ENCODE peak calls at places on chromosomes 1 and 21, in eight cellular contexts. One of them, this sample, is unnamed.

GRCh38 chr1:174060090-174060489 is 37.9 kb upstream of the RC3H1 start:
- DNase-seq in NCI-H1105: no peak
- DNase-seq in activated CD4-positive, CD25-positive, alpha-beta regulatory T cell treated with anti-CD3 and anti-CD28 coated beads, Interleukin-2, amount 50 U/mL, for 16 hours: no peak
- DNase-seq in stimulated activated CD8-positive, alpha-beta memory T cell treated with anti-CD3 and anti-CD28 coated beads, Interleukin-4, amount 100 ng/mL, for 48 hours: no peak
- DNase-seq in B cell: no peak
- DNase-seq in IMR-90: peak; percentile 22
- DNase-seq in foreskin fibroblast: no peak
- DNase-seq in endothelial cell: no peak
- DNase-seq in this sample: peak; percentile 18

GRCh38 chr1:110523011-110523410 is 4.0 kb upstream of the KCNA10 start:
- DNase-seq in NCI-H1105: no peak
- DNase-seq in B cell: no peak
- DNase-seq in endothelial cell: no peak
- DNase-seq in activated CD4-positive, CD25-positive, alpha-beta regulatory T cell treated with anti-CD3 and anti-CD28 coated beads, Interleukin-2, amount 50 U/mL, for 16 hours: no peak
- DNase-seq in foreskin fibroblast: no peak
- DNase-seq in stimulated activated CD8-positive, alpha-beta memory T cell treated with anti-CD3 and anti-CD28 coated beads, Interleukin-4, amount 100 ng/mL, for 48 hours: no peak
- DNase-seq in IMR-90: no peak
- DNase-seq in this sample: no peak

GRCh38 chr1:228457396-228458176 is 29.6 kb upstream of the RNF187 start:
- DNase-seq in endothelial cell: peak; percentile 78
- DNase-seq in activated CD4-positive, CD25-positive, alpha-beta regulatory T cell treated with anti-CD3 and anti-CD28 coated beads, Interleukin-2, amount 50 U/mL, for 16 hours: peak; percentile 78
- DNase-seq in IMR-90: peak; percentile 99
- DNase-seq in foreskin fibroblast: peak; percentile 96
- DNase-seq in B cell: peak; percentile 76
- DNase-seq in stimulated activated CD8-positive, alpha-beta memory T cell treated with anti-CD3 and anti-CD28 coated beads, Interleukin-4, amount 100 ng/mL, for 48 hours: peak; percentile 84
- DNase-seq in NCI-H1105: peak; percentile 89
- DNase-seq in this sample: peak; percentile 97

GRCh38 chr21:29351691-29352090 is 53.0 kb downstream of the BACH1 start:
- DNase-seq in activated CD4-positive, CD25-positive, alpha-beta regulatory T cell treated with anti-CD3 and anti-CD28 coated beads, Interleukin-2, amount 50 U/mL, for 16 hours: no peak
- DNase-seq in stimulated activated CD8-positive, alpha-beta memory T cell treated with anti-CD3 and anti-CD28 coated beads, Interleukin-4, amount 100 ng/mL, for 48 hours: no peak
- DNase-seq in B cell: no peak
- DNase-seq in endothelial cell: no peak
- DNase-seq in IMR-90: peak; percentile 91
- DNase-seq in NCI-H1105: no peak
- DNase-seq in foreskin fibroblast: no peak
- DNase-seq in this sample: no peak

GRCh38 chr1:213107613-213108012 is 56.6 kb downstream of the RPS6KC1 start:
- DNase-seq in activated CD4-positive, CD25-positive, alpha-beta regulatory T cell treated with anti-CD3 and anti-CD28 coated beads, Interleukin-2, amount 50 U/mL, for 16 hours: no peak
- DNase-seq in B cell: no peak
- DNase-seq in foreskin fibroblast: no peak
- DNase-seq in stimulated activated CD8-positive, alpha-beta memory T cell treated with anti-CD3 and anti-CD28 coated beads, Interleukin-4, amount 100 ng/mL, for 48 hours: no peak
- DNase-seq in IMR-90: no peak
- DNase-seq in NCI-H1105: no peak
- DNase-seq in endothelial cell: no peak
- DNase-seq in this sample: no peak

GRCh38 chr1:108560430-108561144 is 687 bp downstream of the EEIG2 start:
- DNase-seq in activated CD4-positive, CD25-positive, alpha-beta regulatory T cell treated with anti-CD3 and anti-CD28 coated beads, Interleukin-2, amount 50 U/mL, for 16 hours: peak; percentile 23
- DNase-seq in foreskin fibroblast: peak; percentile 39
- DNase-seq in NCI-H1105: peak; percentile 88
- DNase-seq in endothelial cell: peak; percentile 47
- DNase-seq in stimulated activated CD8-positive, alpha-beta memory T cell treated with anti-CD3 and anti-CD28 coated beads, Interleukin-4, amount 100 ng/mL, for 48 hours: peak; percentile 62
- DNase-seq in IMR-90: peak; percentile 51
- DNase-seq in B cell: peak; percentile 59
- DNase-seq in this sample: no peak

GRCh38 chr1:115982399-115982798 is 6.1 kb downstream of the SLC22A15 start:
- DNase-seq in NCI-H1105: no peak
- DNase-seq in foreskin fibroblast: no peak
- DNase-seq in IMR-90: no peak
- DNase-seq in B cell: no peak
- DNase-seq in endothelial cell: no peak
- DNase-seq in stimulated activated CD8-positive, alpha-beta memory T cell treated with anti-CD3 and anti-CD28 coated beads, Interleukin-4, amount 100 ng/mL, for 48 hours: no peak
- DNase-seq in activated CD4-positive, CD25-positive, alpha-beta regulatory T cell treated with anti-CD3 and anti-CD28 coated beads, Interleukin-2, amount 50 U/mL, for 16 hours: no peak
- DNase-seq in this sample: no peak

GRCh38 chr1:82589588-82589987 is 788.9 kb downstream of the ADGRL2 start:
- DNase-seq in stimulated activated CD8-positive, alpha-beta memory T cell treated with anti-CD3 and anti-CD28 coated beads, Interleukin-4, amount 100 ng/mL, for 48 hours: no peak
- DNase-seq in endothelial cell: no peak
- DNase-seq in activated CD4-positive, CD25-positive, alpha-beta regulatory T cell treated with anti-CD3 and anti-CD28 coated beads, Interleukin-2, amount 50 U/mL, for 16 hours: no peak
- DNase-seq in foreskin fibroblast: no peak
- DNase-seq in IMR-90: no peak
- DNase-seq in B cell: no peak
- DNase-seq in NCI-H1105: no peak
- DNase-seq in this sample: no peak

GRCh38 chr1:201269241-201269640 is 14.1 kb upstream of the PKP1 start:
- DNase-seq in endothelial cell: no peak
- DNase-seq in B cell: no peak
- DNase-seq in stimulated activated CD8-positive, alpha-beta memory T cell treated with anti-CD3 and anti-CD28 coated beads, Interleukin-4, amount 100 ng/mL, for 48 hours: no peak
- DNase-seq in IMR-90: no peak
- DNase-seq in foreskin fibroblast: no peak
- DNase-seq in NCI-H1105: no peak
- DNase-seq in activated CD4-positive, CD25-positive, alpha-beta regulatory T cell treated with anti-CD3 and anti-CD28 coated beads, Interleukin-2, amount 50 U/mL, for 16 hours: no peak
- DNase-seq in this sample: no peak

GRCh38 chr1:118004312-118004711 is 74.8 kb downstream of the WDR3 start:
- DNase-seq in activated CD4-positive, CD25-positive, alpha-beta regulatory T cell treated with anti-CD3 and anti-CD28 coated beads, Interleukin-2, amount 50 U/mL, for 16 hours: no peak
- DNase-seq in B cell: no peak
- DNase-seq in IMR-90: no peak
- DNase-seq in foreskin fibroblast: no peak
- DNase-seq in endothelial cell: no peak
- DNase-seq in NCI-H1105: no peak
- DNase-seq in stimulated activated CD8-positive, alpha-beta memory T cell treated with anti-CD3 and anti-CD28 coated beads, Interleukin-4, amount 100 ng/mL, for 48 hours: no peak
- DNase-seq in this sample: no peak

GRCh38 chr1:172532700-172533510 is at the start of gene SUCO:
- DNase-seq in IMR-90: peak; percentile 99
- DNase-seq in stimulated activated CD8-positive, alpha-beta memory T cell treated with anti-CD3 and anti-CD28 coated beads, Interleukin-4, amount 100 ng/mL, for 48 hours: peak; percentile 99
- DNase-seq in endothelial cell: peak; percentile 99
- DNase-seq in NCI-H1105: peak; percentile 99
- DNase-seq in B cell: peak; percentile 100
- DNase-seq in foreskin fibroblast: peak; percentile 100
- DNase-seq in activated CD4-positive, CD25-positive, alpha-beta regulatory T cell treated with anti-CD3 and anti-CD28 coated beads, Interleukin-2, amount 50 U/mL, for 16 hours: peak; percentile 99
- DNase-seq in this sample: peak; percentile 100

GRCh38 chr1:218658899-218659298 is 313.8 kb downstream of the TGFB2 start:
- DNase-seq in activated CD4-positive, CD25-positive, alpha-beta regulatory T cell treated with anti-CD3 and anti-CD28 coated beads, Interleukin-2, amount 50 U/mL, for 16 hours: no peak
- DNase-seq in B cell: no peak
- DNase-seq in NCI-H1105: no peak
- DNase-seq in endothelial cell: no peak
- DNase-seq in foreskin fibroblast: peak; percentile 51
- DNase-seq in stimulated activated CD8-positive, alpha-beta memory T cell treated with anti-CD3 and anti-CD28 coated beads, Interleukin-4, amount 100 ng/mL, for 48 hours: no peak
- DNase-seq in IMR-90: peak; percentile 87
- DNase-seq in this sample: no peak

GRCh38 chr1:247576514-247576913 is 11.6 kb upstream of the OR2G2 start:
- DNase-seq in IMR-90: no peak
- DNase-seq in stimulated activated CD8-positive, alpha-beta memory T cell treated with anti-CD3 and anti-CD28 coated beads, Interleukin-4, amount 100 ng/mL, for 48 hours: no peak
- DNase-seq in endothelial cell: no peak
- DNase-seq in NCI-H1105: no peak
- DNase-seq in activated CD4-positive, CD25-positive, alpha-beta regulatory T cell treated with anti-CD3 and anti-CD28 coated beads, Interleukin-2, amount 50 U/mL, for 16 hours: no peak
- DNase-seq in B cell: peak; percentile 4
- DNase-seq in foreskin fibroblast: no peak
- DNase-seq in this sample: no peak

GRCh38 chr1:28091043-28091781 is 2.8 kb upstream of the EYA3 start:
- DNase-seq in activated CD4-positive, CD25-positive, alpha-beta regulatory T cell treated with anti-CD3 and anti-CD28 coated beads, Interleukin-2, amount 50 U/mL, for 16 hours: peak; percentile 72
- DNase-seq in IMR-90: peak; percentile 72
- DNase-seq in foreskin fibroblast: no peak
- DNase-seq in B cell: peak; percentile 85
- DNase-seq in stimulated activated CD8-positive, alpha-beta memory T cell treated with anti-CD3 and anti-CD28 coated beads, Interleukin-4, amount 100 ng/mL, for 48 hours: peak; percentile 89
- DNase-seq in NCI-H1105: peak; percentile 64
- DNase-seq in endothelial cell: peak; percentile 62
- DNase-seq in this sample: peak; percentile 31

GRCh38 chr1:185045793-185046441 is 559 bp downstream of the RNF2 start:
- DNase-seq in endothelial cell: peak; percentile 62
- DNase-seq in activated CD4-positive, CD25-positive, alpha-beta regulatory T cell treated with anti-CD3 and anti-CD28 coated beads, Interleukin-2, amount 50 U/mL, for 16 hours: peak; percentile 6
- DNase-seq in B cell: peak; percentile 41
- DNase-seq in IMR-90: peak; percentile 31
- DNase-seq in NCI-H1105: peak; percentile 39
- DNase-seq in foreskin fibroblast: peak; percentile 17
- DNase-seq in stimulated activated CD8-positive, alpha-beta memory T cell treated with anti-CD3 and anti-CD28 coated beads, Interleukin-4, amount 100 ng/mL, for 48 hours: peak; percentile 58
- DNase-seq in this sample: no peak

GRCh38 chr1:89525169-89525855 is 683 bp downstream of the LRRC8B start:
- DNase-seq in B cell: peak; percentile 76
- DNase-seq in IMR-90: no peak
- DNase-seq in NCI-H1105: peak; percentile 64
- DNase-seq in activated CD4-positive, CD25-positive, alpha-beta regulatory T cell treated with anti-CD3 and anti-CD28 coated beads, Interleukin-2, amount 50 U/mL, for 16 hours: peak; percentile 14
- DNase-seq in foreskin fibroblast: no peak
- DNase-seq in stimulated activated CD8-positive, alpha-beta memory T cell treated with anti-CD3 and anti-CD28 coated beads, Interleukin-4, amount 100 ng/mL, for 48 hours: peak; percentile 63
- DNase-seq in endothelial cell: peak; percentile 30
- DNase-seq in this sample: no peak

GRCh38 chr1:80799457-80799856 is 1001.3 kb upstream of the ADGRL2 start:
- DNase-seq in NCI-H1105: no peak
- DNase-seq in activated CD4-positive, CD25-positive, alpha-beta regulatory T cell treated with anti-CD3 and anti-CD28 coated beads, Interleukin-2, amount 50 U/mL, for 16 hours: no peak
- DNase-seq in foreskin fibroblast: no peak
- DNase-seq in endothelial cell: no peak
- DNase-seq in stimulated activated CD8-positive, alpha-beta memory T cell treated with anti-CD3 and anti-CD28 coated beads, Interleukin-4, amount 100 ng/mL, for 48 hours: no peak
- DNase-seq in IMR-90: no peak
- DNase-seq in B cell: no peak
- DNase-seq in this sample: no peak

GRCh38 chr1:161115132-161115711 is 2.6 kb downstream of the PFDN2 start:
- DNase-seq in NCI-H1105: no peak
- DNase-seq in activated CD4-positive, CD25-positive, alpha-beta regulatory T cell treated with anti-CD3 and anti-CD28 coated beads, Interleukin-2, amount 50 U/mL, for 16 hours: no peak
- DNase-seq in IMR-90: peak; percentile 94
- DNase-seq in B cell: no peak
- DNase-seq in endothelial cell: no peak
- DNase-seq in foreskin fibroblast: peak; percentile 50
- DNase-seq in stimulated activated CD8-positive, alpha-beta memory T cell treated with anti-CD3 and anti-CD28 coated beads, Interleukin-4, amount 100 ng/mL, for 48 hours: peak; percentile 62
- DNase-seq in this sample: no peak

GRCh38 chr1:2059290-2059953 is 9.2 kb downstream of the PRKCZ start:
- DNase-seq in foreskin fibroblast: no peak
- DNase-seq in NCI-H1105: no peak
- DNase-seq in stimulated activated CD8-positive, alpha-beta memory T cell treated with anti-CD3 and anti-CD28 coated beads, Interleukin-4, amount 100 ng/mL, for 48 hours: no peak
- DNase-seq in activated CD4-positive, CD25-positive, alpha-beta regulatory T cell treated with anti-CD3 and anti-CD28 coated beads, Interleukin-2, amount 50 U/mL, for 16 hours: no peak
- DNase-seq in B cell: no peak
- DNase-seq in endothelial cell: no peak
- DNase-seq in IMR-90: no peak
- DNase-seq in this sample: no peak

GRCh38 chr1:78535286-78535685 is 44.5 kb downstream of the PTGFR start:
- DNase-seq in stimulated activated CD8-positive, alpha-beta memory T cell treated with anti-CD3 and anti-CD28 coated beads, Interleukin-4, amount 100 ng/mL, for 48 hours: no peak
- DNase-seq in foreskin fibroblast: no peak
- DNase-seq in NCI-H1105: no peak
- DNase-seq in endothelial cell: no peak
- DNase-seq in IMR-90: no peak
- DNase-seq in B cell: no peak
- DNase-seq in activated CD4-positive, CD25-positive, alpha-beta regulatory T cell treated with anti-CD3 and anti-CD28 coated beads, Interleukin-2, amount 50 U/mL, for 16 hours: no peak
- DNase-seq in this sample: no peak

GRCh38 chr1:37288900-37289299 is 185.5 kb upstream of the ZC3H12A start:
- DNase-seq in NCI-H1105: no peak
- DNase-seq in stimulated activated CD8-positive, alpha-beta memory T cell treated with anti-CD3 and anti-CD28 coated beads, Interleukin-4, amount 100 ng/mL, for 48 hours: peak; percentile 24
- DNase-seq in B cell: peak; percentile 85
- DNase-seq in endothelial cell: no peak
- DNase-seq in activated CD4-positive, CD25-positive, alpha-beta regulatory T cell treated with anti-CD3 and anti-CD28 coated beads, Interleukin-2, amount 50 U/mL, for 16 hours: no peak
- DNase-seq in IMR-90: no peak
- DNase-seq in foreskin fibroblast: no peak
- DNase-seq in this sample: no peak

GRCh38 chr1:145719230-145720079 is at the start of gene CD160:
- DNase-seq in NCI-H1105: no peak
- DNase-seq in IMR-90: no peak
- DNase-seq in foreskin fibroblast: no peak
- DNase-seq in stimulated activated CD8-positive, alpha-beta memory T cell treated with anti-CD3 and anti-CD28 coated beads, Interleukin-4, amount 100 ng/mL, for 48 hours: peak; percentile 44
- DNase-seq in activated CD4-positive, CD25-positive, alpha-beta regulatory T cell treated with anti-CD3 and anti-CD28 coated beads, Interleukin-2, amount 50 U/mL, for 16 hours: no peak
- DNase-seq in B cell: no peak
- DNase-seq in endothelial cell: no peak
- DNase-seq in this sample: no peak

GRCh38 chr1:60281360-60281932 is 207.9 kb upstream of the C1orf87 start:
- DNase-seq in NCI-H1105: peak; percentile 80
- DNase-seq in activated CD4-positive, CD25-positive, alpha-beta regulatory T cell treated with anti-CD3 and anti-CD28 coated beads, Interleukin-2, amount 50 U/mL, for 16 hours: no peak
- DNase-seq in endothelial cell: peak; percentile 73
- DNase-seq in stimulated activated CD8-positive, alpha-beta memory T cell treated with anti-CD3 and anti-CD28 coated beads, Interleukin-4, amount 100 ng/mL, for 48 hours: peak; percentile 33
- DNase-seq in B cell: peak; percentile 2
- DNase-seq in foreskin fibroblast: peak; percentile 61
- DNase-seq in IMR-90: peak; percentile 30
- DNase-seq in this sample: peak; percentile 68